ENCODE peak calls at places on chromosomes 2 and 18, in five cellular contexts. D is suprapubic skin, X is heart right ventricle, U is BJ, S is GM12878. I is an unnamed sample.

GRCh38 chr2:223357076-223357475 is 245.1 kb downstream of the SCG2 start:
- DNase-seq in D (no peak), X (no peak), U (no peak), S (no peak), I (no peak)

GRCh38 chr2:70959851-70960832 is 18.3 kb upstream of the ANKRD53 start:
- DNase-seq in D (peak; percentile 67), X (no peak), U (no peak), S (no peak), I (no peak)

GRCh38 chr2:200032895-200033294 is 77.5 kb downstream of the MAIP1 start:
- DNase-seq in D (no peak), X (no peak), U (no peak), S (no peak), I (no peak)

GRCh38 chr2:148044322-148044721 is 23.4 kb downstream of the MBD5 start:
- DNase-seq in D (no peak), X (no peak), U (no peak), S (no peak), I (no peak)

GRCh38 chr2:110149330-110150220 is 34.0 kb upstream of the MALL start:
- DNase-seq in D (no peak), X (no peak), U (peak; percentile 40), S (no peak), I (peak; percentile 18)

GRCh38 chr2:238570926-238571325 is 144.2 kb downstream of the ASB1 start:
- DNase-seq in D (peak; percentile 50), X (no peak), U (no peak), S (no peak), I (no peak)

GRCh38 chr2:117607202-117607601 is 207.3 kb upstream of the DDX18 start:
- DNase-seq in D (no peak), X (no peak), U (no peak), S (no peak), I (peak; percentile 70)

GRCh38 chr2:39954346-39954745 is 175.3 kb upstream of the THUMPD2 start:
- DNase-seq in D (no peak), X (no peak), U (no peak), S (no peak), I (no peak)

GRCh38 chr18:57440331-57441101 is 5.3 kb downstream of the ONECUT2 start:
- DNase-seq in D (no peak), X (no peak), U (no peak), S (no peak), I (no peak)

GRCh38 chr2:138814123-138814883 is 34.1 kb upstream of the NXPH2 start:
- DNase-seq in D (no peak), X (no peak), U (no peak), S (no peak), I (no peak)

GRCh38 chr2:52810460-52810859 is 957.1 kb upstream of the CHAC2 start:
- DNase-seq in D (no peak), X (no peak), U (no peak), S (no peak), I (no peak)

GRCh38 chr18:34342960-34343359 is 118.2 kb upstream of the NOL4 start:
- DNase-seq in D (no peak), X (no peak), U (no peak), S (no peak), I (peak; percentile 68)

DNA sequence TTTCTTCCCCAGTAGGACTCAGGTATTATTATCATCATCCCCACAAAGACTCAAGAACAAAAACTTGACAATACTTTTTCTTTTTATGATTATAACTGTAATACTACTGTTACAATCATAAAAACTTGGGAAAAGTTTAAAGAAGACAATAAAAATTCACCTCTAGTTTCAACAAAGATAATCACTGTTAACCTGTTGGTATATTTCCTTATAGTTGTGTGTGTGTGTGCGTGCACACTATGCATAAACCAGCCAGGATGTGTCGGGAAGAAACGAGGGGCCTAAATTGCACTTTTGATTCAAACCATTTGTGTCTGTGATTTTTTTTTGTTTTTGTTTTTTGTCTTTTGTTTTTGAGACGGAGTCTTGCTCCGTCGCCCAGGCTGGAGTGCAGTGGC is 233.0 kb downstream of the TPGS2 start:
- DNase-seq in D (no peak), X (no peak), U (no peak), S (no peak), I (no peak)
- H3K36me3 ChIP-seq in D (no peaks in the 10 kb centered on the region), X (no peaks in the 10 kb centered on the region), U (no peaks in the 10 kb centered on the region), S (no peaks in the 10 kb centered on the region), I (no peaks in the 10 kb centered on the region)

DNA sequence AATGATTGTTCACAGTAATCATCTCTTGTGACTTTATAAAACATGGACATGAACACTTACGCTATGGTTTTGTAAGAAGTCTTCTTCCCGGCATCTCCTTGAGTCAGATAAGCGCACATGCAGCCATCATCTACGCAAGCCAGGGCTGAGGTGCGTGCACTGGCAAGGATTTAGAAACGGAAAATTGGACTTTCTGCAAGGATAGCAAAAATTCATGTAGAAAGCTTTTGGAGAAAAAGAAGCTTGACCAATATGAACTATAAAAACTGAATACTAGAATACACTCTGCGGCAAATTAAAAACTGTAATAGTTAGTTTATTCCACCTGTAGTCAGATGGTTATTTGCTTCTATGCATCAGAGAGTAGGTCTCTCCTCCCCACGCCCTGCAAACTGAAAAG is 6.3 kb downstream of the NMS start:
- DNase-seq in D (no peak), X (no peak), U (no peak), S (no peak), I (no peak)
- H3K27me3 ChIP-seq in D (peaks cover 2% of the 10 kb centered on the region), X (peaks cover 17% of the 10 kb centered on the region), U (peaks cover 2% of the 10 kb centered on the region), S (no peaks in the 10 kb centered on the region), I (peaks cover 4% of the 10 kb centered on the region)

GRCh38 chr2:42334220-42334619 is 26.8 kb downstream of the COX7A2L start:
- DNase-seq in D (no peak), X (no peak), U (no peak), S (no peak), I (no peak)

GRCh38 chr2:42332575-42332974 is 28.4 kb downstream of the COX7A2L start:
- DNase-seq in D (no peak), X (no peak), U (no peak), S (no peak), I (no peak)

GRCh38 chr2:42331569-42332284 is 29.3 kb downstream of the COX7A2L start:
- DNase-seq in D (no peak), X (no peak), U (no peak), S (no peak), I (no peak)

GRCh38 chr2:42335514-42336104 is 25.4 kb downstream of the COX7A2L start:
- DNase-seq in D (no peak), X (no peak), U (no peak), S (no peak), I (no peak)

GRCh38 chr2:42333579-42333978 is 27.4 kb downstream of the COX7A2L start:
- DNase-seq in D (no peak), X (no peak), U (no peak), S (no peak), I (no peak)
- H3K36me3 ChIP-seq in D (peaks cover 54% of the 10 kb centered on the region), X (no peaks in the 10 kb centered on the region), U (peaks cover 15% of the 10 kb centered on the region), S (peaks cover 7% of the 10 kb centered on the region), I (peaks cover 35% of the 10 kb centered on the region)

GRCh38 chr2:176554107-176555048 is 285.1 kb downstream of the MTX2 start:
- DNase-seq in D (no peak), X (peak; percentile 11), U (no peak), S (peak; percentile 8), I (peak; percentile 9)

GRCh38 chr2:176555781-176556180 is 286.5 kb downstream of the MTX2 start:
- DNase-seq in D (no peak), X (no peak), U (no peak), S (no peak), I (no peak)

GRCh38 chr2:176556383-176556782 is 287.1 kb downstream of the MTX2 start:
- DNase-seq in D (no peak), X (no peak), U (no peak), S (no peak), I (no peak)

GRCh38 chr2:176553685-176554106 is 284.5 kb downstream of the MTX2 start:
- DNase-seq in D (peak; percentile 80), X (peak; percentile 61), U (no peak), S (no peak), I (peak; percentile 86)

DNA sequence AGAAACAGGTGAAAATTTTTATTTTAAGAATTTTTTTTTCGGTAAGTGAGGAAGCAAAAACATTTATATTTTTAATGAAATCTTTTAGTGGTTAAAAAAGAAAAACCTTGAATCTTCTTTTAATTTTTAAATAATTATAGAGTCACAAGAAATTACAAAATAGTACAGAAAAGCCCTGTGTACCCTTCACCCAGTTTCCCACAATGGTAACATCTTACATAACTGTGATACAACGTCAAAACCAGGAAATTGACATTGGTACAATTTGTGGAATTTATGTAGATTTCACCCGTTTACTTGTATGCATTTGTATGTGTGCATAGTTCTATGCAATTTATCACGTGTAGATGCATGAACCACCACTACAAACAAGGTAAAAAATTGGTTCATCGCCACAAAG is 285.9 kb downstream of the MTX2 start:
- DNase-seq in D (no peak), X (no peak), U (no peak), S (no peak), I (no peak)
- H3K27me3 ChIP-seq in D (peaks cover 18% of the 10 kb centered on the region), X (peaks cover 38% of the 10 kb centered on the region), U (peaks cover 5% of the 10 kb centered on the region), S (no peaks in the 10 kb centered on the region), I (no peaks in the 10 kb centered on the region)

DNA sequence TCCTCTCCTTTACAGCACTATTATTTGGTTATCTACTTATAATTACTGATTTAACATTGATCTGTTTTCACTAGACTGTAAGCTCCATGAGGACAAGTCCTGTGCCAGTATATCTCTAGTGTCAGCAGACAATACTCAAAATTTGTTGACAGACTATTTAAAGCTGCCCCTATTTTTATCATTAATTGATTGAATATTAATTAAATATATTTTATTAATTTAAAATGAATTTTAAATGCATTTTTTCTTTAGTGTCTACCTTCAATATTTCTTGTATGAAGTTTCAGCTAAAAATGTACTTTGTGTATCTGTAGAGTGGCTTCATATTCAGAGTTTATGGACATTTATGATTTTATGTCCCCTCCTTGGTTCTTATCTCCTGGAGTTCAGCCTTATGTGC is 26.4 kb upstream of the FHOD3 start:
- DNase-seq in D (no peak), X (no peak), U (no peak), S (no peak), I (no peak)
- H3K36me3 ChIP-seq in D (no peaks in the 10 kb centered on the region), X (no peaks in the 10 kb centered on the region), U (peaks cover 6% of the 10 kb centered on the region), S (no peaks in the 10 kb centered on the region), I (peaks cover 3% of the 10 kb centered on the region)

GRCh38 chr2:75483878-75484277 is 76.9 kb downstream of the EVA1A start:
- DNase-seq in D (no peak), X (no peak), U (no peak), S (no peak), I (no peak)
- H3K27me3 ChIP-seq in D (no peaks in the 10 kb centered on the region), X (no peaks in the 10 kb centered on the region), U (no peaks in the 10 kb centered on the region), S (no peaks in the 10 kb centered on the region), I (no peaks in the 10 kb centered on the region)

GRCh38 chr2:98545591-98545990 is 62.7 kb downstream of the COA5 start:
- DNase-seq in D (no peak), X (no peak), U (no peak), S (no peak), I (no peak)
- H3K36me3 ChIP-seq in D (peaks cover 80% of the 10 kb centered on the region), X (peaks cover 11% of the 10 kb centered on the region), U (peaks cover 17% of the 10 kb centered on the region), S (peaks cover 54% of the 10 kb centered on the region), I (no peaks in the 10 kb centered on the region)

DNA sequence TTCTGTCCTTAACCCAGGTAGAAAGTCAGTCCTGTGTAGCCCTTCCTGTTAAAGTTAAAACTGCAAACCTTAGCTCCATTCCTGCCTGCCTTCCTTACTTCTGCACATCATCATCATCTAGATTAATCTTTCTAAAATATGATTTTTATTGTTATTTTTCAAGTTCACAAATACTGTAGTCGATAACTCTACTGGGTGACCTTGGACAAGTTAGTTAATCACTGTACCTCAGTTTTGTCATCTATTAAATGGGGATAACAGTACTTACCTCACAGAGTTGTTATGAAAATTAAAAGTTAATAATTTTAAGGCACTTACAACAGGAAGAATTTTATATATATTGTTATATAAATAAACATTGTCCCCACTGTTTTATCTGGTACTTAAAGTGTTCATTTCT is 2.5 kb upstream of the YPEL5 start:
- DNase-seq in D (no peak), X (no peak), U (no peak), S (no peak), I (no peak)
- H3K27me3 ChIP-seq in D (no peaks in the 10 kb centered on the region), X (no peaks in the 10 kb centered on the region), U (peaks cover 5% of the 10 kb centered on the region), S (no peaks in the 10 kb centered on the region), I (no peaks in the 10 kb centered on the region)

I was measured in MG63.